ENCODE peak calls at places on chromosomes 3 and 15, in four cellular contexts. T is Peyer's patch, G is IMR-90, V is stomach. B is an unnamed sample. For H3K4me1 and H3K27me3, the result is how much of the 10 kb centered on the place peaks cover.

GRCh38 chr15:25504307-25504706 is 65.5 kb upstream of the UBE3A start:
- DNase-seq in G (peak), V (no peak), T (no peak), B (no peak)

GRCh38 chr3:52461874-52462273 is 6.5 kb downstream of the NISCH start:
- DNase-seq in G (no peak), V (no peak), T (no peak), B (no peak)

GRCh38 chr3:59364471-59364870 is 314.6 kb upstream of the CFAP20DC start:
- DNase-seq in T (no peak), V (no peak), G (peak), B (no peak)

GRCh38 chr3:157247391-157247790 is 87.4 kb upstream of the CCNL1 start:
- DNase-seq in G (no peak), V (no peak), T (no peak), B (no peak)

GRCh38 chr3:139121513-139122220 is 77.0 kb upstream of the PRR23C start:
- DNase-seq in T (no peak), G (peak), V (no peak), B (no peak)

GRCh38 chr3:52221563-52222318 is 3.7 kb downstream of the TLR9 start:
- DNase-seq in T (no peak), V (no peak), G (no peak), B (no peak)

GRCh38 chr3:86985427-86985826 is 5.5 kb downstream of the VGLL3 start:
- DNase-seq in V (no peak), T (no peak), G (no peak), B (no peak)

GRCh38 chr3:40477671-40478070 is 749 bp downstream of the ZNF619 start:
- DNase-seq in T (no peak), V (no peak), G (no peak), B (no peak)

GRCh38 chr3:134367412-134367811 is 6.8 kb downstream of the AMOTL2 start:
- DNase-seq in V (no peak), G (no peak), T (no peak), B (peak)

GRCh38 chr15:41661078-41661528 is 898 bp downstream of the MGA start:
- DNase-seq in T (no peak), V (no peak), G (no peak), B (no peak)

GRCh38 chr3:42490243-42490642 is 12.2 kb upstream of the VIPR1 start:
- DNase-seq in T (no peak), V (peak), G (no peak), B (peak)

GRCh38 chr3:48507256-48508061 is 3.5 kb upstream of the SHISA5 start:
- DNase-seq in V (peak), T (peak), G (peak), B (no peak)

GRCh38 chr3:184338538-184338945 is 1.1 kb downstream of the FAM131A start:
- DNase-seq in T (no peak), V (peak), G (peak), B (peak)

GRCh38 chr15:38130739-38131498 is 121.7 kb upstream of the SPRED1 start:
- DNase-seq in V (peak), T (peak), G (peak), B (peak)

GRCh38 chr3:43022111-43022510 is 43.0 kb downstream of the GASK1A start:
- DNase-seq in T (no peak), V (no peak), G (no peak), B (peak)

GRCh38 chr3:183697610-183698317 is at the start of gene YEATS2:
- DNase-seq in V (peak), G (peak), T (peak), B (peak)

GRCh38 chr3:159837725-159838124 is 150.9 kb upstream of the IL12A start:
- DNase-seq in V (no peak), T (no peak), G (no peak), B (no peak)

GRCh38 chr3:169347597-169347996 is 315.9 kb downstream of the MECOM start:
- DNase-seq in T (no peak), V (no peak), G (no peak), B (no peak)

GRCh38 chr3:39250116-39250747 is 29.6 kb downstream of the CX3CR1 start:
- DNase-seq in V (no peak), G (no peak), T (no peak), B (no peak)

GRCh38 chr3:114216186-114216970 is 21.0 kb downstream of the ZNF80 start:
- DNase-seq in T (no peak), V (no peak), G (peak), B (no peak)

GRCh38 chr3:141680620-141681389 is 57.3 kb upstream of the RNF7 start:
- DNase-seq in G (peak), T (no peak), V (no peak), B (no peak)

GRCh38 chr15:83846847-83847246 is 192.9 kb downstream of the ADAMTSL3 start:
- DNase-seq in V (no peak), G (peak), T (no peak), B (no peak)

GRCh38 chr3:197224034-197224444 is 74.4 kb downstream of the DLG1 start:
- DNase-seq in V (no peak), G (peak), T (no peak), B (no peak)

GRCh38 chr3:187742351-187743171 is 2.7 kb downstream of the BCL6 start:
- DNase-seq in G (peak), T (no peak), V (peak), B (no peak)

GRCh38 chr3:187745201-187746058 is at the start of gene BCL6:
- DNase-seq in T (peak), G (peak), V (peak), B (peak)

GRCh38 chr3:187743195-187744141 is 1.8 kb downstream of the BCL6 start:
- DNase-seq in G (peak), V (peak), T (peak), B (peak)

GRCh38 chr3:187746059-187746453 is 788 bp upstream of the BCL6 start:
- DNase-seq in T (no peak), G (no peak), V (no peak), B (no peak)

DNA sequence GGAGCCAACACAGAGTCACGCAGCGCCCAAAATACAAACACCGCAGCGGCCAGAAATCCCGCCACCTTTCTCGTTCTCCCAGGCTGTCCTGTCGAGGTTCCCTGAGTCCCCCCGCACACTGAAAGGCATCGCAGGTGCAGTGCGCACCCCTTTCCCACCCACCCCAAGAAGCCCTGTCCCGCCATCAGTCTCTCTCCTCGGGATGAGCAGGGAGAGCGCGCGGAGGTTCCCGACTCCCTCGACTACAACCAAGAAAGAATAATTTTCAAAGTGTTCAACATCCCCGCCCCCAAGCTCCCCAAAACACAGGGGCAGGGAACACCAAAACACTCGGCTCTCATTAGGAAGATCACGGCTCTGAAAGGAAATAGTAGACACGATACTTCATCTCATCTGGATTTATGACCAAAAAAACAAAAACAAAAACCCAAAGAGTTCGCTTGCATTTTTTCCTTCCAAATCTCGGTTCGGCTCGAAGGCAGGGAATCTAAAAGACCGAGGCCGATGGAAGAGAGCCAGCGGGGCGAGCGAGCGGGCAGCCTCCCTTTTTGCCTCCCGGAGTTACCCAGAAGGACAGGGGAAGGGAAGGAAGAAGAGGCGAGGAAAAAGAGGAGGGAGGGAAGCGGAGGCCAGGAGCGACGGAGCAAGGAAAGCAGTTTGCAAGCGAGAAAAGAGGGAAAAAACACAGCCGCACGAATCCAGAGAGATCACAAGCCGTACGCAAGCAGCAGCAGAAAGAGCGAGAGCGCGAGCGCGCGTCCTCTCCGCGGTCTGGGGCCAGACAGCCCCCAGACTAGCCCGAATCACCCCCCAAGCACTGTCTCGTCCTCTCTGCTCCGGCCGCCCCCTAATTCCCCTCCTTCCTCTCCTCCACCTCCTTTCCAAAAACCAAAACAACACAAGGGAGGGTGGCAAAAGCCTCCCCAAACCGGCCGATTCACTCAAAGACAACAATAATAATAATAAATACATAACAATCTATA is 808 bp downstream of the BCL6 start:
- DNase-seq in V (peak), T (peak), G (peak), B (peak)
- TF ChIP-seq POLR2A in V (peak), T (no peak), G (no peak), B (peak)

DNA sequence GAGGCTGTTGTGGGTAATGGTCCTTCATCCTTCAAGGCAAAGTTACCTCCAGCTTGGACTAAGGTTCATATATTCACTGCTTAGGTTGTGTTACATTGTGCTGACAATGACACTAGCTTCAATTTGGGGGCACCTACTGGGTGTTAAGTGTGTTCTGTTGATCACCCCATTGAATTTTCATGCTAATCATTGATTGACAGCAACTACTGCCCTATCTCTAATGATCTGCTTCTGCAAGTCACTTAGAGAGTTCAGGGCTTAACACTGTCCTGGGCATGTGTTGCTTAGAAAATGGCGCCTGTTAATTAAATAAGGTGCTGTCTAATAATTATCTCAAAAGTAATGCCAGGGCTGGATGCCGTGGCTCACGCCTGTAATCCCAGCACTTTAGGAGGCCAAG is 3.4 kb downstream of the FLNB start:
- DNase-seq in T (no peak), G (no peak), V (no peak), B (no peak)
- H3K4me1 ChIP-seq in T (under half), G (under half), V (half or more), B (half or more)

GRCh38 chr15:67828969-67829646 is 3.8 kb downstream of the SKOR1 start:
- DNase-seq in G (no peak), T (no peak), V (no peak), B (peak)
- H3K27me3 ChIP-seq in G (half or more), T (half or more), V (half or more), B (half or more)

DNA sequence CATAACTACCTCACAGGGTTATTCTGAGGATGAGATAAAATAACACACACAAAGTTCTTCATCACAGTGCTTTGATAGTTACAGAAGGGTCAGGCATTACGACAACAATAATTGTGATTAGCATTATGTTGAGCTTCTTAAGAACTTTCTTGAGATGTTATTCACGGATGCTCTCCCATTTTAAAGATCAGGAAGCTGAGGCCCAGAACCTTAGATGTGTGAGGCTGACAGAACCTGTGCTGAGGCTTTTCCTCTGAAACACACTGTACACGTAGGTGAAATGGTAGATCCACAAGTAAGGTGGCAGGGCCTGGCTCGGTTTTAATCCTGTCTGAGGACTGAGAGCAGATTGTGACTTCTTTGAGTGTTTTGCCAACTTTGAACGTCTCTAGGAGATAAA is 211.2 kb upstream of the BHLHE40 start:
- DNase-seq in T (no peak), V (no peak), G (no peak), B (no peak)
- TF ChIP-seq POLR2A in T (no peak), V (no peak), G (no peak), B (no peak)

DNA sequence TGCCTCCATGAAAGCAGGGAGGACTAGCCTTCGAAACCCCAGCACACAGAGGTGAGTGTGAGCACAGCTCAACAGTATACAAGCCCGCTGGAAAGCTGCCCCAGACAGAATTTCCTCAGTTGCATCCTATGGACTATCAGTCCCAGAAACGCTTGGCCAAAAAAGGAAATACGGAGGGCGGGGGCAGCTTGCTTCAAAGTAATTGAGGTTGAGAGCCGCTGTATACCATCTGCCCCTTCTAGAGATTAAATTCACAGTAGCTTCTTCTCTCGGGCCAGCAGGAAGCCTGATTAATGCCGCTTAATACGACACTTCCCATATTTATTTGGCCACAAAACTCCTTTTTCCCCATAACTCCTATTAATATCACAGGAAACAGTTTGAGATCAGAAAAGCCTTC is 88.7 kb downstream of the LIPC start:
- DNase-seq in G (no peak), V (no peak), T (no peak), B (no peak)
- H3K4me1 ChIP-seq in G (under half), V (under half), T (under half), B (under half)

GRCh38 chr3:125212509-125213372 is at the start of gene SLC12A8:
- DNase-seq in G (no peak), V (peak), T (peak), B (no peak)
- H3K27me3 ChIP-seq in G (under half), V (under half), T (under half), B (under half)

GRCh38 chr3:136195258-136196063 is 674 bp downstream of the MSL2 start:
- DNase-seq in V (peak), G (peak), T (peak), B (peak)

GRCh38 chr3:136196064-136196400 is at the start of gene MSL2:
- DNase-seq in G (no peak), T (no peak), V (no peak), B (no peak)

GRCh38 chr3:136194409-136195257 is 1.5 kb downstream of the MSL2 start:
- DNase-seq in V (peak), T (peak), G (peak), B (no peak)

GRCh38 chr3:136197159-136197715 is 1.1 kb upstream of the MSL2 start:
- DNase-seq in T (no peak), G (no peak), V (no peak), B (no peak)

DNA sequence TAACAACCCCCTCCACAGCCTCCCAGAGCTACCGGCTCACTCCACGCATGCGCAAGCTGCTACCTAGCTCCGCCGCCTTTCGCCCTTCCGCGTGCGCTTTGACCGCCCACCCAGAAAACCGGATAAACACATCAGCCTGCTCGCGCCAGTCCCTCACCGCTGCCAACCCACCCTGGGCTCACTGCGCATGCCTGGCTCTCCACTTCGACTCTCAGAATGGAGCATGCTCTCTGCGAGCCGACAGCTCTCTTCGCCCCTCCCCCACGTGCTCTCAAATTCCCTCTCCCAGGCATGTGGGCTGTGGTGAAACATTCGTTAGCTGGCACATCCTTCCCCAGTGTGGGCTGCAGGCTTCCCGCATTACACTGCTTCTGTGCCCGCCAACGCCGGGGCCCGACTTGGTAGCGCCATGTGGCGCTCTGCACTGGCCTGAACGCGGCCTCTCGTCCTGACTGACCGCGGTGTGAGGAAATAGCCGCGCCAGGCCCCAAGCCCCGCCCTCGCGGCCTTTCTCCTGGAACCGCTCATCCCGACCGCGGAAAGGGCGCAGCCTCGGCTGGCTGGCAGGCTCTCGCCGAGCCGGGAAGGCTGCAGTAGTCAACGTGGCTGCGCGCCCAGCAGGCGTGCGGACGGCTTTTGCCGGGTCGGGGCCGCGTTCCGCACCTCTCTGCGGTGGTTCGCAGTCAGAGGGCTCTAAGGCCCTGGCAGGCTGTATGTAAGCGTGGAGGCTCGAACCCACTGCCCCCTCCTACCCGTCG is 445 bp upstream of the MSL2 start:
- DNase-seq in G (peak), V (peak), T (peak), B (peak)
- TF ChIP-seq POLR2A in G (peak), V (peak), T (peak), B (peak)

DNA sequence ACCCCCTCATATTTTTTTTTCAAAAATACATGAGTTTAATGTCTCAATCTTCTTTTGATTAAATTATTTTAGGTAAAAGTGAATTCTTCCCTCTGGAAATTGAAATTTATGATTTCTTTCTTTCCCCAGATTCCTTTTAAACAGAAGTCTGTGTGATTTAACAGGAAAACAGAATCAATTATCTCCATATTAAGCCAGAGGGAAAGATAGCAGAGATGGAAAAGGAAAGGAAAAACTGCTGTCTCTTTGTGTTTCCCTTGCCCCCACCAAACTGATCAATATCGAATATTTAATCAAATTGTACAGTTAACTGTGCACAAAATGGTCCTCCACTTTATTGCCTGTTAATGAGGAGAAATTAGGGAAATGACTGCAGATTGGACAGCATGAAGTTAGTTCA is 203.5 kb upstream of the NECTIN3 start:
- DNase-seq in G (no peak), V (no peak), T (no peak), B (no peak)
- H3K4me1 ChIP-seq in G (under half), V (under half), T (under half), B (under half)

DNA sequence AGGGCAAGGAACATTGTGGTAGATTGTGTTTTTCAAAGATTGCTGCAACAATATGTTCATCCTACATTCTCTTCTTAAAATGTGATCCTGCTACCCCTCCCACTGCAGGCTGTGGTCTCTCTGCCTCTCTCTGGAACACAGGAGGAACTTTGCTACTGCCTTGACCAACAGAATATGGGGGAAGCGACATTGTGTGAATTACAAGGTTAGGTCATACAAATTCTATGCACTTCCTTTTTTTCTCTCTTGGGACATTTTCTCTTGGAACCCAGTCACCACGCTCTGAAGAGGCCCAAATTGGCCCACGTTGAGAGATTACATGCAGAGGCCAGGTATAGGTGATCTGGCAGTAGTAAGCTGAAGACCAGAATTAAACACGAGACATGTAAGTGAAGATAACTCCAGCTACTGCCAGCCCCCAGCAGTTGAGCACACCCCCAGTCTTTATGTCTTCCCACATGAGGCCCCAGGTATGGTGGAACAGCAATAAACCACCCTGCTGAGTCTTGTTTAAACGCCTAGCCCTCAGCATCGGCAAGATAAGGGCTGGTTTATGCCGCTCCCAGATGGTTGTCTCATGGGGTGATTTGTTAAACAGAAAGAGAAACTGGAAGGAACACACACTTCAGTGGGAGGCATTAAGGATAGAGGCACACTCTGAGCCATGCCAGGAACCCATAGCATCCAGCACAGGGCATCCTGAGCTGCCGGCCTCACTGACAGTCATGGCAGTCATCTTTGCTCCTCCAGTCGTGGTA is 59.9 kb downstream of the FAM43A start:
- DNase-seq in G (no peak), V (no peak), T (no peak), B (no peak)
- H3K27me3 ChIP-seq in G (half or more), V (under half), T (under half), B (under half)

DNA sequence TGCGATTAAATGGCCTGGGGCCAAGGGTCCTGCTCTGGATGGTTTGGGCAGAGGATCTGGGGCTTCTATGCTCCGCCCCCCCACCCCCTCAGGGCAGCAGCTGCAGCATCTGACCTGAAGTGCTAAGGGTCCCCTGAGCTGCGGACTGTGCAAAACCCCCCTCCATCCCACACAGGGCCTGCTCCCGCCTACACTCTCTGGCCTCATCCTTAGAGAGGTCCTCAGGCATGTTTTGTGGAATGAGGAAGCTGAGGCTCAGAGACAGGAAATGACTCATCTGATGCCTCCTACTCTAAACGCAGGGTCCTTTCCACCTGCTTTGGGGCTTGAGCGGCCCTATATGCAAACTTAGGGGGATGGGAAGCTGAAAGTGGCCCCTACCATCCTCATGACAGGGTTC is 59.5 kb upstream of the CTSH start:
- DNase-seq in V (no peak), G (peak), T (no peak), B (no peak)
- TF ChIP-seq POLR2A in V (no peak), G (no peak), T (no peak), B (no peak)

B was measured in sigmoid colon.